ENCODE peak calls at places on chromosomes 12 and 14, in five cellular contexts. One of them, this sample, is unnamed.

GRCh38 chr12:116426391-116427136 is 132.6 kb upstream of the MAP1LC3B2 start:
- DNase-seq in GM12878: no peak
- DNase-seq in HepG2: no peak
- DNase-seq in HCT116: peak; percentile 87
- DNase-seq in K562: peak; percentile 43
- DNase-seq in this sample: peak; percentile 35

GRCh38 chr12:70399319-70399718 is 33.2 kb downstream of the KCNMB4 start:
- DNase-seq in K562: no peak
- DNase-seq in GM12878: no peak
- DNase-seq in HepG2: no peak
- DNase-seq in HCT116: no peak
- DNase-seq in this sample: no peak

GRCh38 chr14:80784824-80785223 is 156.7 kb downstream of the CEP128 start:
- DNase-seq in GM12878: no peak
- DNase-seq in HCT116: no peak
- DNase-seq in HepG2: no peak
- DNase-seq in K562: no peak
- DNase-seq in this sample: no peak

GRCh38 chr14:24092960-24093900 is 881 bp upstream of the PCK2 start:
- DNase-seq in HepG2: no peak
- DNase-seq in K562: no peak
- DNase-seq in GM12878: no peak
- DNase-seq in HCT116: no peak
- DNase-seq in this sample: no peak

GRCh38 chr12:108324678-108325358 is 14.3 kb downstream of the CMKLR1 start:
- DNase-seq in HepG2: no peak
- DNase-seq in K562: no peak
- DNase-seq in GM12878: no peak
- DNase-seq in HCT116: no peak
- DNase-seq in this sample: no peak

GRCh38 chr12:106248849-106249371 is 1.1 kb upstream of the CKAP4 start:
- DNase-seq in K562: no peak
- DNase-seq in HepG2: no peak
- DNase-seq in GM12878: no peak
- DNase-seq in HCT116: no peak
- DNase-seq in this sample: no peak

GRCh38 chr12:20572451-20572850 is 122.7 kb upstream of the SLCO1C1 start:
- DNase-seq in HCT116: no peak
- DNase-seq in GM12878: no peak
- DNase-seq in HepG2: no peak
- DNase-seq in K562: no peak
- DNase-seq in this sample: no peak

GRCh38 chr14:90547250-90547649 is 150.4 kb downstream of the CALM1 start:
- DNase-seq in K562: no peak
- DNase-seq in GM12878: no peak
- DNase-seq in HCT116: no peak
- DNase-seq in HepG2: no peak
- DNase-seq in this sample: no peak

GRCh38 chr14:85590784-85591183 is 60.8 kb downstream of the FLRT2 start:
- DNase-seq in K562: no peak
- DNase-seq in HCT116: no peak
- DNase-seq in GM12878: no peak
- DNase-seq in HepG2: peak; percentile 16
- DNase-seq in this sample: no peak

GRCh38 chr12:48316491-48316890 is 34.2 kb downstream of the ZNF641 start:
- DNase-seq in HepG2: no peak
- DNase-seq in HCT116: no peak
- DNase-seq in K562: no peak
- DNase-seq in GM12878: no peak
- DNase-seq in this sample: no peak

DNA sequence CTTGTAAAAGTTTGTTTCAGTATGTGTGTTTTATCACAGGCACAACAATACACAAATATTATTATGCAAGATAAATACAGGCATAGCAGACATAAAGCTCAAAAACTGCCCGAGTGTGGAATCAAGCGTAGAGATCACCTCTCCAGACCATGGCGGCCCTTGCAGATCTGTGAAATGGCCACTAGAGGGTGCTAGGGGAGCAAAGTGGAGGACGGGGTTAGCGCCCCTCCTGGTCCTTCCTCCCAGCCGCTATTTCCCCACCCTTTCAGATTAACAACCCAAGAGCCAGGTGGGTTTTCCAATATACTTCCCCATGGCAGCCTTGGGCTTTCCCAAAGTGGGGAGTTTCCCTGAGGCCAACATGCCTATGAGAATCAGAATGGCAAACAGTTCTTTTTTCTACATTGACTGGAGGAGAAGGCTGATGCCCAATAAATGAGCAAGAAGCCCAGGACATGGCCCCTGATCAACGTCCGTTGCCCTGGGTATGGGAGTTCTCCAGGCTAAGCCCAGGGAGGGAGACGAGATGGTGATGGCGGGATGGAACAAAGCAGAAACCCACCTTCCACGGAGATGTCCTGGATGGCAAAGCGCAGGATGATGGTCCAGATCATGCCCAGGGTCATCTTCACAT is 67.4 kb downstream of the ACTN1 start:
- DNase-seq in HCT116: peak; percentile 54
- DNase-seq in GM12878: no peak
- DNase-seq in K562: peak; percentile 87
- DNase-seq in HepG2: peak; percentile 74
- DNase-seq in this sample: peak; percentile 92
- TF ChIP-seq ZBTB33 in HCT116: no peak
- TF ChIP-seq ZBTB33 in GM12878: no peak
- TF ChIP-seq ZBTB33 in K562: no peak
- TF ChIP-seq ZBTB33 in HepG2: peak; percentile 81
- TF ChIP-seq ZBTB33 in this sample: no peak

DNA sequence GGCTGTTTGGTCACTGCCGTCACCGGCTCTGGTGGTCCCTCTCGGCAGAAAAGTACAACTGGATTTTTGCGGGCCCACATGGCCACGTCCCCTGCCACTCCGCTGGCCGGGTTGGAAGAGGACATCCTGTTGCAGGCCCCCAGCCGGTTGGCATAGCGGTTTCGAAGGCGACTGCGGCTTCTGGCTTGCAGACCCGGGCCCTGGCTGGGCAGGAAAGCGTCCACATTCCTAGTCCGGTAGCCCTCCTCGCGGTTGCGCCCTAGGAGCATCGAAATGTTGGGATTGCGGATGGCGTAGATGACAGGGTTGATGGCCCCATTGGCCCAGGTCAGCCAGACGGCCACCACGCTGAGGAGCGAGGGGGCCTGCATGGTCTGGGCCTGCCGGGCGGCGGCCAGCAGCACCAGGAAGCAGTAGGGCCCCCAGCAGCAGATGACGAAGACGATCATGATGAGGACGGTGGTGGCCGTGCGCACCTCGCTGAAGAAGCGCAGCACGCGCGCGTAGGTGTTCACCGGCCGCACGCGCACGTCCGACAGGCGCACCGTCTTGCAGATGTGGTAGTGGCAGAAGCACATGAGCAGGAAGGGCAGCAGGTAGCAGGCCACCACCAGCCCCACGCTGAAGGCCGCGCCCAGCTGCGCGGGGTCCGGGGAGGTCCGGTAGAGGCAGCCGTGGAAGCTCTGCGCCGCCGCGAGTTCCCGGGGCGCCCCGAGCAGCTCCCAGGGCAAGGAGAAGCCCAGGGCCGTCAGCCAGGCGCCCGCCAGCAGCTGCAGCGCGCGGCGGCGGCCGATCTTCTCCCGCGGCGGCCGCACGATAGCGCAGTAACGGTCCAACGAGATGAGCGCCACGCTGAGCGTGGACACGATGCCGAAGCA is 1.2 kb downstream of the GPR135 start:
- DNase-seq in K562: no peak
- DNase-seq in HepG2: no peak
- DNase-seq in HCT116: no peak
- DNase-seq in GM12878: no peak
- DNase-seq in this sample: peak; percentile 80
- TF ChIP-seq ZBTB33 in K562: no peak
- TF ChIP-seq ZBTB33 in HepG2: peak; percentile 75
- TF ChIP-seq ZBTB33 in HCT116: no peak
- TF ChIP-seq ZBTB33 in GM12878: no peak
- TF ChIP-seq ZBTB33 in this sample: no peak

GRCh38 chr14:104359301-104359968 is 220.1 kb upstream of the C14orf180 start:
- DNase-seq in HCT116: no peak
- DNase-seq in HepG2: no peak
- DNase-seq in K562: no peak
- DNase-seq in GM12878: no peak
- DNase-seq in this sample: peak; percentile 28
- TF ChIP-seq ZBTB33 in HCT116: no peak
- TF ChIP-seq ZBTB33 in HepG2: no peak
- TF ChIP-seq ZBTB33 in K562: no peak
- TF ChIP-seq ZBTB33 in GM12878: no peak
- TF ChIP-seq ZBTB33 in this sample: no peak

DNA sequence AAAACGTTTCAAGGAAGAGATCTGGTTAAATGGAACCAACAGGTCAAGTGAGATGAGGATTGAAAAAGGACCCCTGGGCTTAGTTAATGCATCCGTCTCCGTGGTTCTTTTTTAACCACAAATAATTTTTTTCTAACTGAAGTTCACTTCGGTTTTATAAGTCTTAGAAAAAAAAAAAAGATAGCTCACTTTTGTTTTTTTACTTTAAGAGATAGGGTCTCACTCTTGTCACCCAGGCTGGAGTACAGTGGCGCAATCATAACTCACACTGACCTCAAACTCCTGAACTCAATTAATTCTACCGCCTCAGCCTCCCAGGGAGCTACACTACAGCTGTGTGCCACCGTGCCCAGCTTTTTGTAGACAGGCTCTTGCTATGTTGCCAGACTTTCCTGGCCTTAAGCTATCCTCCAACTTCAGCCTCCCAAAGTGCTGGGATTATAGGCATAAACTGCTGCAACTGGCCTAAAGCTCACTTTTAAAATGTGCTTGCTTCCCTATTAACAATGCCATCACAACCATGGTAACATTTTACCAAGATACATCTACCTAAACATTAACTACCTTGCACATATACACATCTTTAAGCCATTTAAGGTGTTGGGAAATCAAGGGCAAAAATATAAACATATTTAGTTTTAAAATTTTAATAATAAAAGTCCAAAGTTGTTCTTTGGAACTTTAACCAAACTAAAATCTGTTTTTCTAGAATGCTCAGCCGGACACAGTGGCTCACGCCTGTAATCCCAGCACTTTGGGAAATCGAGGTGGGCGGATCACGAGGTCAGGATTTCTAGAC is 11.6 kb downstream of the HNRNPC start:
- DNase-seq in HCT116: no peak
- DNase-seq in GM12878: no peak
- DNase-seq in K562: no peak
- DNase-seq in HepG2: no peak
- DNase-seq in this sample: no peak
- TF ChIP-seq ZBTB33 in HCT116: no peak
- TF ChIP-seq ZBTB33 in GM12878: no peak
- TF ChIP-seq ZBTB33 in K562: no peak
- TF ChIP-seq ZBTB33 in HepG2: peak; percentile 50
- TF ChIP-seq ZBTB33 in this sample: no peak

DNA sequence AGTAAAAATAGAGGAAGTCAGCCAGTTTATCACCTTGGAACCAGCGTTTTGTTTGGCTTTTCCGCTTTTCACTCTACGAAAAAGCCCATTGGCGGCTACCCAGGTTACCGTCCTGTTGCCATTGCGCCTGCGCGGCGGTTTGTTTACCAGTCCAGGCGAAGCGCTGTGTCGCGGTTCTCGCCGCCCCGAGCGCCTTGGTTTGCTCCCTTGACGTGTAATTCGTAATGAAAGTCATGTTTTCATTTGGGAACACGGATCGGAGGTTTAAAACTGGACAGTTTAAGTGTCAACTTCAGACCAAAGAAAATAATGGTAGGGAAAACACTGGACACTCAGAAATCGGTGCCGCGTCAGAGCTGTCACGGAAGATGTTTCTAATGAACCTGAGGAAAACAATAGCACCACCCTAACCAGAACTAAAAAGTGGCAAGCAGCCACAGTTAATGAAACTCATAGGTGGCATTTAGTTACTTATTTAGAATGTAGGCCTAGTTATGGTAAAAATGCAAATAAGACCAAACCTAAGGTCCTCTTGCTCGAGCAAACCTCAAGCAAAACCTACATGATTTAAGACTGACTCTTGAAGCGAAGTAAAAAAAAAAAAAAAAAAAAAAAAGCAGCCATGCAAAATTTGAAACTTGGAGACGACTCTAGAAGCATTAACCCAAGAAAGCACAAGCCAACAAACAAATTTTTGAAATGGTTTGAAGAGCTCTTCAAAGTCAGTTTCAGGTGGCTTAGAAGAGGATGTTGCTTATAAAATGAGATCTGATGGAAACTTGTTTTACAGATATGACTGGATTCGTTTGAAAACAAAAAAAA is 790 bp upstream of the GPR19 start:
- DNase-seq in K562: peak; percentile 79
- DNase-seq in HCT116: peak; percentile 55
- DNase-seq in GM12878: peak; percentile 91
- DNase-seq in HepG2: peak; percentile 73
- DNase-seq in this sample: peak; percentile 72
- TF ChIP-seq ZBTB33 in K562: no peak
- TF ChIP-seq ZBTB33 in HCT116: no peak
- TF ChIP-seq ZBTB33 in GM12878: no peak
- TF ChIP-seq ZBTB33 in HepG2: no peak
- TF ChIP-seq ZBTB33 in this sample: no peak

GRCh38 chr14:105430535-105430934 is 10.9 kb downstream of the MTA1 start:
- DNase-seq in HepG2: no peak
- DNase-seq in HCT116: peak; percentile 21
- DNase-seq in K562: no peak
- DNase-seq in GM12878: no peak
- DNase-seq in this sample: no peak
- TF ChIP-seq ZBTB33 in HepG2: no peak
- TF ChIP-seq ZBTB33 in HCT116: no peak
- TF ChIP-seq ZBTB33 in K562: no peak
- TF ChIP-seq ZBTB33 in GM12878: no peak
- TF ChIP-seq ZBTB33 in this sample: no peak

DNA sequence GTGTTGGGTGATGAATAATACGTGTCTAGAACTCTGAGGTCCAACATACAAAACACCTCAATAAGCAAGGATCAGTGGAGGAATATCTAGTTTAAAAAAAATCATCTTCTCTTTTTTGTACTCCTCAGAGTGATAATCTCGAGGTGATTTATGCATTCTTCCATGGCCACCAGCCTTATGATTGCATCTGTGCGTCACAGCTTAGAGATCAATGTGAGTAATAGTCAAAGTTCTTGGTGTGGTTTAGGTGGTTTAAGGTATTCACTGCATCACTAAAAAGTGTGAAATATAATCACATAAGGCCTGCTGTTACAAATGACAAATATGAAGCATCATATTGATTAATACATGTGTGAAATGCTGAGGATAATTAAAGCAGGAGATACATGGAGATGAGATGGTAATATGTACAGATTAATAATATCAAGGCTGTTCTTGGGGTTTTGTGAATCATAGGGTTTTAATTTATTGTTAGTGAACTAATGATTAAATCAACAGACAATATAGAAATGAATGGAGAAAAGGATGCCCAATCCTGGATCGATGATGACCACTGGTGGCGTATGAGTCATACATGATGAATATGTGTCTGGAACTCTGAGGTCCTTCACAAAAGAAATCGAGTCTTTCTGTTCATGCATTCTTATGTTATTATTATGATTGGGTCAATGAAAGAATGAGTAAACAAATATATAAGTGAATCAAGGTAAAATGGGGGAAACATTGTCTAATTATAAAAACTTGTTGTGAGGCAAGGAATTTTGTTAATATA is 68.8 kb upstream of the RTL1 start:
- DNase-seq in GM12878: no peak
- DNase-seq in K562: no peak
- DNase-seq in HepG2: no peak
- DNase-seq in HCT116: no peak
- DNase-seq in this sample: no peak
- TF ChIP-seq ZBTB33 in GM12878: no peak
- TF ChIP-seq ZBTB33 in K562: no peak
- TF ChIP-seq ZBTB33 in HepG2: no peak
- TF ChIP-seq ZBTB33 in HCT116: no peak
- TF ChIP-seq ZBTB33 in this sample: no peak

This sample was measured in SK-N-SH.